ENCODE peak calls at places on chromosomes 7 and 10, in ten cellular contexts. Z is MCF 10A; P is T-helper 9 cell; M is islet precursor cell; E is SW480; K is NCI-H1417; C is stimulated activated CD4-positive, alpha-beta T cell treated with anti-CD3 and anti-CD28 coated beads, Interleukin-12 subunit alpha, Interleukin-12 subunit beta, amount 100 ng/mL, for 48 hours; A is stimulated activated CD8-positive, alpha-beta memory T cell treated with anti-CD3 and anti-CD28 coated beads, Interleukin-7, amount 100 ng/mL, for 4 hours; B is DMS79; R is activated T-cell treated with anti-CD3 and anti-CD28 coated beads for 1 hour. W is an unnamed sample.

GRCh38 chr10:100683004-100683403 is 62.4 kb upstream of the PAX2 start:
- DNase-seq in Z (no peak), P (no peak), M (no peak), E (no peak), K (no peak), C (no peak), A (no peak), B (no peak), R (no peak), W (no peak)

GRCh38 chr7:41885078-41885477 is 182.2 kb upstream of the INHBA start:
- DNase-seq in Z (no peak), P (no peak), M (no peak), E (no peak), K (no peak), C (no peak), A (no peak), B (no peak), R (no peak), W (no peak)

GRCh38 chr7:131145026-131145425 is 182.7 kb upstream of the MKLN1 start:
- DNase-seq in Z (peak), P (no peak), M (no peak), E (no peak), K (no peak), C (no peak), A (no peak), B (no peak), R (no peak), W (no peak)

GRCh38 chr7:138556771-138557484 is 96.9 kb downstream of the TRIM24 start:
- DNase-seq in Z (no peak), P (no peak), M (no peak), E (no peak), K (no peak), C (no peak), A (no peak), B (no peak), R (no peak), W (no peak)

GRCh38 chr10:33179056-33179455 is 155.4 kb downstream of the NRP1 start:
- DNase-seq in Z (no peak), P (no peak), M (no peak), E (no peak), K (no peak), C (no peak), A (no peak), B (peak), R (no peak), W (no peak)

GRCh38 chr10:98404571-98405396 is 10.2 kb downstream of the PYROXD2 start:
- DNase-seq in Z (no peak), P (no peak), M (no peak), E (peak), K (no peak), C (no peak), A (no peak), B (no peak), R (no peak), W (no peak)

GRCh38 chr10:94315975-94316464 is 46.7 kb downstream of the NOC3L start:
- DNase-seq in Z (no peak), P (no peak), M (no peak), E (no peak), K (no peak), C (no peak), A (no peak), B (no peak), R (no peak), W (no peak)

GRCh38 chr7:138243430-138243829 is 167.2 kb downstream of the AKR1D1 start:
- DNase-seq in Z (no peak), P (no peak), M (peak), E (no peak), K (peak), C (no peak), A (no peak), B (no peak), R (no peak), W (peak)

GRCh38 chr7:100719523-100720319 is 547 bp upstream of the EPO start:
- DNase-seq in Z (peak), P (no peak), M (no peak), E (no peak), K (no peak), C (no peak), A (no peak), B (no peak), R (no peak), W (no peak)

GRCh38 chr10:29658984-29659769 is 24.4 kb upstream of the SVIL start:
- DNase-seq in Z (peak), P (peak), M (peak), E (peak), K (no peak), C (peak), A (peak), B (peak), R (peak), W (peak)

GRCh38 chr10:8044331-8044907 is 10.1 kb upstream of the GATA3 start:
- DNase-seq in Z (no peak), P (no peak), M (no peak), E (no peak), K (no peak), C (no peak), A (no peak), B (no peak), R (no peak), W (no peak)

W was measured in iPS-NIHi11.